ENCODE peak calls at places on chromosome 16, in four cellular contexts. W is HepG2, Q is K562, I is SK-N-SH. S is an unnamed sample.

GRCh38 chr16:53654946-53655345 is 48.7 kb downstream of the RPGRIP1L start:
- DNase-seq in I (no peak), Q (no peak), W (no peak), S (no peak)

GRCh38 chr16:8677481-8677880 is 3.1 kb downstream of the ABAT start:
- DNase-seq in Q (no peak), I (no peak), W (no peak), S (no peak)

GRCh38 chr16:67936124-67936875 is at the start of gene PSMB10:
- DNase-seq in W (peak; percentile 51), Q (peak; percentile 62), I (peak; percentile 74), S (no peak)

GRCh38 chr16:9772526-9772925 is 409.7 kb downstream of the GRIN2A start:
- DNase-seq in I (no peak), Q (no peak), W (no peak), S (no peak)

GRCh38 chr16:20344630-20345029 is 7.9 kb downstream of the UMOD start:
- DNase-seq in I (no peak), Q (no peak), W (no peak), S (no peak)

GRCh38 chr16:89026121-89026612 is 49.2 kb upstream of the CBFA2T3 start:
- DNase-seq in W (no peak), I (no peak), Q (peak; percentile 80), S (peak; percentile 72)

GRCh38 chr16:1859650-1860049 is 12.3 kb downstream of the MEIOB start:
- DNase-seq in I (no peak), Q (no peak), W (no peak), S (no peak)

GRCh38 chr16:58128721-58129096 is 472 bp downstream of the CFAP20 start:
- DNase-seq in W (no peak), I (peak; percentile 70), Q (peak; percentile 58), S (no peak)

GRCh38 chr16:87441886-87442580 is 49.9 kb downstream of the MAP1LC3B start:
- DNase-seq in W (no peak), Q (no peak), I (no peak), S (no peak)

GRCh38 chr16:89187337-89188063 is 12.8 kb downstream of the SLC22A31 start:
- DNase-seq in I (no peak), W (no peak), Q (no peak), S (no peak)

GRCh38 chr16:56108724-56109123 is 82.6 kb upstream of the GNAO1 start:
- DNase-seq in I (no peak), W (no peak), Q (no peak), S (no peak)

GRCh38 chr16:17389392-17389791 is 81.4 kb downstream of the XYLT1 start:
- DNase-seq in W (no peak), I (no peak), Q (no peak), S (no peak)

GRCh38 chr16:89376812-89377445 is 113.4 kb downstream of the ANKRD11 start:
- DNase-seq in Q (no peak), W (peak; percentile 50), I (no peak), S (no peak)

GRCh38 chr16:56425439-56425832 is at the start of gene AMFR:
- DNase-seq in Q (peak; percentile 91), I (peak; percentile 95), W (peak; percentile 74), S (no peak)

GRCh38 chr16:1089822-1090619 is 6.0 kb downstream of the C1QTNF8 start:
- DNase-seq in W (peak; percentile 90), I (no peak), Q (no peak), S (no peak)

GRCh38 chr16:28210264-28210663 is 1.5 kb downstream of the XPO6 start:
- DNase-seq in Q (peak; percentile 22), W (no peak), I (no peak), S (no peak)

GRCh38 chr16:68179196-68179795 is 56.6 kb downstream of the ESRP2 start:
- DNase-seq in I (no peak), W (no peak), Q (no peak), S (no peak)

GRCh38 chr16:54655171-54655590 is 275.5 kb upstream of the IRX5 start:
- DNase-seq in I (no peak), Q (no peak), W (no peak), S (no peak)

GRCh38 chr16:64962786-64963185 is 159.1 kb downstream of the CDH11 start:
- DNase-seq in I (no peak), Q (no peak), W (no peak), S (no peak)

GRCh38 chr16:2009302-2009711 is 314 bp downstream of the ZNF598 start:
- DNase-seq in I (peak; percentile 70), W (no peak), Q (peak; percentile 47), S (no peak)

GRCh38 chr16:1981972-1982574 is 804 bp upstream of the NOXO1 start:
- DNase-seq in W (peak; percentile 41), Q (no peak), I (no peak), S (no peak)

GRCh38 chr16:54412777-54413455 is 126.3 kb upstream of the IRX3 start:
- DNase-seq in I (no peak), W (no peak), Q (no peak), S (no peak)

GRCh38 chr16:11411059-11411550 is 65.8 kb downstream of the RMI2 start:
- DNase-seq in Q (no peak), W (no peak), I (peak; percentile 93), S (no peak)

GRCh38 chr16:58057126-58057525 is 31.6 kb downstream of the MMP15 start:
- DNase-seq in Q (no peak), W (no peak), I (no peak), S (no peak)

GRCh38 chr16:1613240-1613639 is 1.1 kb downstream of the CRAMP1 start:
- DNase-seq in I (no peak), Q (peak; percentile 30), W (no peak), S (no peak)

GRCh38 chr16:87459833-87460232 is 33.0 kb downstream of the ZCCHC14 start:
- DNase-seq in Q (no peak), I (no peak), W (no peak), S (no peak)

GRCh38 chr16:50285406-50286003 is 19.2 kb downstream of the ADCY7 start:
- DNase-seq in I (no peak), Q (no peak), W (no peak), S (no peak)

GRCh38 chr16:57619133-57619605 is 9.3 kb upstream of the ADGRG1 start:
- DNase-seq in W (no peak), Q (no peak), I (no peak), S (no peak)

GRCh38 chr16:31451201-31451600 is 8.1 kb upstream of the ARMC5 start:
- DNase-seq in W (no peak), Q (no peak), I (no peak), S (no peak)

GRCh38 chr16:31452631-31453106 is 6.6 kb upstream of the ARMC5 start:
- DNase-seq in Q (peak; percentile 71), I (no peak), W (no peak), S (no peak)

GRCh38 chr16:31455601-31456314 is 3.5 kb upstream of the ARMC5 start:
- DNase-seq in Q (peak; percentile 39), I (peak; percentile 12), W (no peak), S (no peak)

GRCh38 chr16:31453255-31454204 is 5.8 kb upstream of the ARMC5 start:
- DNase-seq in Q (peak; percentile 63), W (peak; percentile 75), I (no peak), S (no peak)

DNA sequence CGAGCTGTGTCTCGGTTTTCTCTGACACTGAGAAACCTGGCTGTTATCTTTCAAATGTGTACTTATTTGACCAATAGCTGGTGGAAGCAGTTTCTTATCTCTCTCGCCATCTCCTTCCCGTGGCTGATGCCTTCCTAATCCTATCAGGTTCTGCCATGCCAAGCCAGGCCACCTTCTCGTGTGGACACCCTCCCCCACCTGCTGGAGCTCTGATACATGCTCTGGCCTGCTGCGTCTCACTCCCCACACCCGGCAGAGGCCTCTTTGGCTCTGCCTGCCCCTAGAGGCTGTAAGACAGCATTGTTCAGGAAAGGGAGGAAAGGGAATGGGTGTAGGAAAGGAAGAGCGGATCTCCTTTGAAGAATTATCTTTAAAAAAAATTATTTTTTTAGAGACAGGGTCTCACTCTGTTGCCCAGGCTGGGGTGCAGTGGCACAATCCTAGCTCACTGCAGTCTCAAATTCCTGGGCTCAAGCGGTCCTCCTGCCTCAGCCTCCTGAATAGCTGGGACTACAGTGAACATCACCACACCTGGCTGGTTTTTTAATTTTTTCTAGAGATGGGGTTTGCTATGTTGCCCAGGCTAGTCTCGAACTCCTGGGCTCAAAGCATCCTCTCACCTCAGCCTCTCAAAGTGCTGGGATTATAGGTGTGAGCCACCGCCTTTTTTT is 7.5 kb upstream of the ARMC5 start:
- DNase-seq in I (peak; percentile 77), W (peak; percentile 81), Q (peak; percentile 69), S (no peak)
- TF ChIP-seq MXI1 in I (peak; percentile 57), W (no peak), Q (no peak), S (no peak)

GRCh38 chr16:59633996-59634579 is 900.0 kb upstream of the GOT2 start:
- DNase-seq in W (no peak), I (no peak), Q (no peak), S (no peak)

GRCh38 chr16:59635674-59636073 is 901.6 kb upstream of the GOT2 start:
- DNase-seq in W (no peak), I (no peak), Q (no peak), S (no peak)

GRCh38 chr16:59634951-59635350 is 900.8 kb upstream of the GOT2 start:
- DNase-seq in W (no peak), I (no peak), Q (no peak), S (no peak)

GRCh38 chr16:59632266-59632855 is 898.2 kb upstream of the GOT2 start:
- DNase-seq in I (no peak), W (no peak), Q (no peak), S (no peak)
- TF ChIP-seq MAX in I (no peak), W (no peak), Q (no peak), S (no peak)

GRCh38 chr16:84927621-84928591 is 83.4 kb downstream of the ZDHHC7 start:
- DNase-seq in I (no peak), W (no peak), Q (no peak), S (no peak)

GRCh38 chr16:84925773-84926372 is 85.5 kb downstream of the ZDHHC7 start:
- DNase-seq in W (no peak), I (no peak), Q (no peak), S (no peak)

GRCh38 chr16:84926462-84926861 is 84.9 kb downstream of the ZDHHC7 start:
- DNase-seq in I (no peak), Q (no peak), W (no peak), S (no peak)

GRCh38 chr16:84924339-84925091 is 86.8 kb downstream of the ZDHHC7 start:
- DNase-seq in I (no peak), Q (peak; percentile 50), W (peak; percentile 64), S (no peak)

DNA sequence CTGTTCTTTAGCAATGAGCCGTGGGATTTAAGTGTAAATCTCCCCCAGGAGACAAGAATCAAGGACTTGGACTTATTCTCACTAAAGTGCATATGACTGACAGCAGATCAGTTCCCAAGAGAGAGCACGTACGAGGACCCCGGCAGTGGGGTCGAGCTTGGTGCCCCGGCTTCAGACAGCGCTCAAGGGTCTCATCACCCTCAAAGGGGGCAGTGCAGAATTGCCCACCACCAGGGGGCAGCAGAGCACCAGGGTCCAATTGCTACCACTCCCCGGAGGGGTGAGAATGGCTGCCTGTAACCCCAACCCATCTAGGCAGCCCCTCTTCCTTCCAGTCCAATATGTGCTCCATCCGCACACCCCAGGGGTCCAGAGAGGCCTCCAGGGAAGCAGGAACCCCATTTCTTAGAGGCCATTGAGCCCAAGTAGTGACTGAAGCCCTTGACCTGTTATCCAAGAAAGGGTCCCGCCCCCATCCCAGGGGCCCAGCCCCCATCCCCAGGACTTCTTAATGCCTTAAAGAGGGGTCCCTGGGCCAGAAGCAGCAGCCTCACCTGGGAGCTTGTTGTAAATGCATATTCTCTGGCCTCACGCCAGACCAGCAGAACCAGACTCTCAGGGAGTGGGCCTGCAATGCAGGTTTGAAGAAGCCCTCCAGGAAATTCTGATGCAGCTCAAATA is 86.1 kb downstream of the ZDHHC7 start:
- DNase-seq in I (peak; percentile 56), W (peak; percentile 53), Q (peak; percentile 86), S (no peak)
- TF ChIP-seq MXI1 in I (no peak), W (peak; percentile 24), Q (no peak), S (no peak)

GRCh38 chr16:76386784-76387183 is 109.6 kb downstream of the CNTNAP4 start:
- DNase-seq in W (no peak), Q (no peak), I (no peak), S (no peak)
- TF ChIP-seq MAX in W (no peak), Q (no peak), I (no peak), S (no peak)